ENCODE peak calls at places on chromosomes 5 and 9, in six cellular contexts. C, N, P, Z, H and L are unnamed samples.

GRCh38 chr9:37034938-37035471 is 937 bp upstream of the PAX5 start:
- DNase-seq in C (no peak), N (no peak), P (peak; percentile 61), Z (no peak), H (no peak), L (no peak)

GRCh38 chr9:95584176-95584575 is 67.4 kb upstream of the PTCH1 start:
- DNase-seq in C (no peak), N (no peak), P (no peak), Z (no peak), H (no peak), L (no peak)

GRCh38 chr5:106862450-106863193 is 808.1 kb downstream of the EFNA5 start:
- DNase-seq in C (no peak), N (no peak), P (no peak), Z (peak; percentile 21), H (no peak), L (no peak)

GRCh38 chr9:91948423-91949292 is 1.4 kb downstream of the ROR2 start:
- DNase-seq in C (peak; percentile 92), N (no peak), P (no peak), Z (peak; percentile 67), H (peak; percentile 79), L (peak; percentile 45)

GRCh38 chr5:66015296-66015960 is 89.1 kb downstream of the ERBIN start:
- DNase-seq in C (no peak), N (no peak), P (no peak), Z (peak; percentile 33), H (no peak), L (no peak)

GRCh38 chr5:145776886-145777285 is 58.3 kb downstream of the PRELID2 start:
- DNase-seq in C (no peak), N (no peak), P (no peak), Z (peak; percentile 64), H (no peak), L (no peak)

GRCh38 chr9:123275381-123275780 is 7.0 kb upstream of the STRBP start:
- DNase-seq in C (no peak), N (no peak), P (no peak), Z (no peak), H (no peak), L (no peak)

GRCh38 chr5:169270827-169271226 is 30.1 kb downstream of the SLIT3 start:
- DNase-seq in C (no peak), N (no peak), P (no peak), Z (no peak), H (no peak), L (no peak)

GRCh38 chr5:141192110-141192725 is at the start of gene PCDHB10:
- DNase-seq in C (peak; percentile 47), N (no peak), P (no peak), Z (peak; percentile 13), H (no peak), L (peak; percentile 40)

GRCh38 chr5:125093776-125094175 is 347.3 kb upstream of the ZNF608 start:
- DNase-seq in C (no peak), N (no peak), P (no peak), Z (peak; percentile 91), H (no peak), L (no peak)

GRCh38 chr5:146620663-146621051 is 104.7 kb upstream of the GPR151 start:
- DNase-seq in C (no peak), N (no peak), P (no peak), Z (no peak), H (no peak), L (peak; percentile 3)

GRCh38 chr5:172647341-172648007 is 6.4 kb downstream of the NEURL1B start:
- DNase-seq in C (no peak), N (no peak), P (no peak), Z (no peak), H (no peak), L (no peak)

GRCh38 chr9:18496586-18496985 is 22.6 kb downstream of the ADAMTSL1 start:
- DNase-seq in C (no peak), N (no peak), P (no peak), Z (no peak), H (no peak), L (no peak)

DNA sequence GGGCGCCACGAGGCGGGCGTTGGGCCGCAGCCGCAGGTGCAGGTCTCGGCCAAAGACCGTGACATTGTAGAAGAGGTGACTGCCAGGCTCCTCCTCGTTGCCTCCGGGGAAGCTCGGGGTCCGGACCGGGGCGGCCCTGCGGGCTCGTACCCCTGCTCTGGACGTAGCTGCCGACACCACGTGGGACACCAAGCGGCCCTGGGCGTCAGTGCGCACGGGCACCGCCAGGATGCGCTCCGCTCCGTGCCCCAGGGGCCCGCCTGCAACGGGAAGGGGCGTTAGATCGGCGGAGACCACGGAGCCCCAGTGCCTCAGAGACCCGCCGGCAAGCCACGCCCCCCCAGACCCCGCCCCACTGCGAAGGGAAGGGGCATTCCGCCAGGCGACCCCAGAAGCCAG is 1.4 kb downstream of the ADAMTS2 start:
- DNase-seq in C (no peak), N (no peak), P (no peak), Z (peak; percentile 62), H (peak; percentile 57), L (peak; percentile 55)
- TF ChIP-seq CTCF in C (peak; percentile 38), N (no peak), P (no peak), Z (peak; percentile 52), H (no peak), L (peak; percentile 65)

DNA sequence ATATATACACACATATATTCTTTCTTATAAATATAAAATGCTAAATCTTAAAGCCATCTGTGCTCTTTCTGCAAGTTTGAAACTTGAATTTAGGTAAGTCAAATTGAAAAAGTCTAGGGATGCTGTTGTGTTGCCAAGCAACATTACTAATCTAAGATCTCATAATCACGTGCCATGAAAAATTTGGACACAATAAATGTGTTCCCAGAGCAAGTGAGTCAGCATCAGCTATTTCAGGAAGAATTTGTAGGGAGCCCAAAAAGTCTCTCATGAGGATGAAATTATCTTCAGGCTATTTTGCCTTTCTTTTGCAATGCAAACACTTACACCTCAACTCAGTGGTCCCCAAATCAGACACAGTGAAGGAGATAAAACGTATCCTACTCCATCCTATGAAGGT is 58.5 kb upstream of the ALDH1A1 start:
- DNase-seq in C (no peak), N (no peak), P (no peak), Z (peak; percentile 68), H (no peak), L (no peak)
- TF ChIP-seq CTCF in C (no peak), N (no peak), P (no peak), Z (no peak), H (no peak), L (no peak)

GRCh38 chr5:138648841-138649240 is 73.6 kb upstream of the HSPA9 start:
- DNase-seq in C (no peak), N (no peak), P (no peak), Z (no peak), H (no peak), L (no peak)

GRCh38 chr5:138645778-138646575 is 70.8 kb upstream of the HSPA9 start:
- DNase-seq in C (no peak), N (no peak), P (no peak), Z (no peak), H (no peak), L (no peak)

GRCh38 chr5:138646671-138647070 is 71.5 kb upstream of the HSPA9 start:
- DNase-seq in C (no peak), N (no peak), P (no peak), Z (no peak), H (no peak), L (no peak)

GRCh38 chr5:138647794-138648193 is 72.6 kb upstream of the HSPA9 start:
- DNase-seq in C (no peak), N (no peak), P (no peak), Z (no peak), H (no peak), L (no peak)

DNA sequence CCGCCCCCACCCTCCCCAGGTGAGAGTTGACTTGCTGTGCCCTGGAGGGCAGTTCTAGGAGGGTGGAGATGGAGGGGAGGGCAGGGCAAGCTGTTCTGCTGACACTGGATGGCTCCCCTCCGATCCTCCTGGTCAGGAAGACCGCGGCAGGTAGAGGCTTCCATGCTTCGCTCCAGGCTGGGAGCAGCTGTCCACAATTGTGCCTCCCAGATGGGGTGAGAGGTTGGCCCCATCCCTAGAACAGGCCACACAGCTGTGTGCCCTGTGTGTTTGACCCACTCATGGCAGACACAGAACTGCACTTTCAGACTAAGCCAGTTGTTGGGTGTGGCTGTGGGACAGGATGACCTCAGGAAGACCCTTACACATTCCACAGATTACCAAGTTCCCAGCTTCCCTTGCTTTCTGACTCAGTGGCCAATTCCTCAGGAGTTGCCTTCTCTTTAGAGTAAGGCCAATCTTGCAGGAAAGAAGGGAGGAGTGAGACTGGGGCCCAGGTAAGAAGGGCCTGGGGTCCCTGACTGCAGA is 72.1 kb upstream of the HSPA9 start:
- DNase-seq in C (no peak), N (no peak), P (no peak), Z (peak; percentile 26), H (no peak), L (no peak)
- TF ChIP-seq CTCF in C (no peak), N (no peak), P (no peak), Z (no peak), H (no peak), L (no peak)

GRCh38 chr5:89441965-89442364 is 559.0 kb upstream of the MEF2C start:
- DNase-seq in C (no peak), N (no peak), P (no peak), Z (no peak), H (no peak), L (no peak)

GRCh38 chr5:89444073-89444472 is 561.1 kb upstream of the MEF2C start:
- DNase-seq in C (no peak), N (peak; percentile 26), P (no peak), Z (no peak), H (no peak), L (no peak)

GRCh38 chr5:89449392-89450148 is 566.6 kb upstream of the MEF2C start:
- DNase-seq in C (no peak), N (no peak), P (no peak), Z (no peak), H (no peak), L (no peak)

GRCh38 chr5:89447027-89447426 is 564.0 kb upstream of the MEF2C start:
- DNase-seq in C (no peak), N (no peak), P (no peak), Z (no peak), H (no peak), L (no peak)

DNA sequence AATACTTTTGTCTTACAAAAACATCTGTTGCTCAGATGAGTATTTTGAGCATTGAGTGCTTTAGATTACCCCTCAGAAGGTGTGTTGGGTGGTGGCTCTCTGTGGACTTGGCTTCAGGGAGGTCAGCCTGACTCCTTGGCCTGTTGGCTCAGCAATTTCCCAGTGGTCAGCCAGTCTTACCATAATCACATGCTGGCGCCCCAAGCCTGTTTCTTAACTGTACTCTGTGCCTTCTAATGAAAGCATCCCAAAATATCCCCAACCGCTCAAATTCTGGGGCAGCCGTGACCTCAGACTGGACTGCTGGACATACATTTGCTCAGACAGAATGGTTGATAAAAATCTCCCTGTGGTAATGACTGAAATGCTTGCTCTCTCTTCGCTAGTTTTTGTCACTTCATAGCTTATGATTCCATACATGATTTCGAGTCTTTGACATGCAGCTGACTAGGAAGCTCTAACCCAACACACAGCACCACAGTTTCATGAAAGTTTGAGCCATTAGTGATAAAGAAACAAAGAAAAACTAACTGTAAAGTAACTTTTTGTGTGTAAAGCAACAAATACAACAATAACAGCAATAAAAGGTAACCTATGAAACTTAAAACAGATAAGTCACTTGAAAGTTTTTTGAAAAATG is 562.2 kb upstream of the MEF2C start:
- DNase-seq in C (no peak), N (peak; percentile 18), P (no peak), Z (no peak), H (no peak), L (no peak)
- TF ChIP-seq CTCF in C (no peak), N (no peak), P (no peak), Z (no peak), H (no peak), L (no peak)

GRCh38 chr9:85425153-85425611 is 316.6 kb downstream of the AGTPBP1 start:
- DNase-seq in C (no peak), N (no peak), P (peak; percentile 18), Z (peak; percentile 58), H (peak; percentile 87), L (peak; percentile 83)
- TF ChIP-seq CTCF in C (peak; percentile 13), N (peak; percentile 40), P (peak; percentile 83), Z (peak; percentile 52), H (peak; percentile 92), L (peak; percentile 79)